ENCODE peak calls at places on chromosomes 1 and 21, in ten cellular contexts. One of them, this sample, is unnamed.

GRCh38 chr1:154524881-154525280 is 22.7 kb upstream of the SHE start:
- DNase-seq in LNCaP clone FGC: no peak
- DNase-seq in neural progenitor cell: no peak
- DNase-seq in germinal center: no peak
- DNase-seq in retinal pigment epithelial cell: no peak
- DNase-seq in HT-29: no peak
- DNase-seq in AG09309: no peak
- DNase-seq in stimulated activated CD4-positive, alpha-beta T cell treated with anti-CD3 and anti-CD28 coated beads, Interleukin-1b, Interleukin-23, amount 100 ng/mL, for 48 hours: no peak
- DNase-seq in activated B cell treated with CpG ODN at 0.5 μM for 24 hours: no peak
- DNase-seq in AG08395: no peak
- DNase-seq in this sample: no peak

GRCh38 chr1:15714438-15715136 is 21.5 kb upstream of the SLC25A34 start:
- DNase-seq in LNCaP clone FGC: no peak
- DNase-seq in neural progenitor cell: no peak
- DNase-seq in germinal center: no peak
- DNase-seq in retinal pigment epithelial cell: no peak
- DNase-seq in HT-29: no peak
- DNase-seq in AG09309: peak
- DNase-seq in stimulated activated CD4-positive, alpha-beta T cell treated with anti-CD3 and anti-CD28 coated beads, Interleukin-1b, Interleukin-23, amount 100 ng/mL, for 48 hours: no peak
- DNase-seq in activated B cell treated with CpG ODN at 0.5 μM for 24 hours: no peak
- DNase-seq in AG08395: peak
- DNase-seq in this sample: no peak

GRCh38 chr1:31445951-31446350 is 32.9 kb downstream of the SERINC2 start:
- DNase-seq in LNCaP clone FGC: no peak
- DNase-seq in neural progenitor cell: no peak
- DNase-seq in germinal center: no peak
- DNase-seq in retinal pigment epithelial cell: no peak
- DNase-seq in HT-29: no peak
- DNase-seq in AG09309: no peak
- DNase-seq in stimulated activated CD4-positive, alpha-beta T cell treated with anti-CD3 and anti-CD28 coated beads, Interleukin-1b, Interleukin-23, amount 100 ng/mL, for 48 hours: no peak
- DNase-seq in activated B cell treated with CpG ODN at 0.5 μM for 24 hours: no peak
- DNase-seq in AG08395: no peak
- DNase-seq in this sample: no peak

GRCh38 chr1:77516106-77516505 is 166.4 kb downstream of the ZZZ3 start:
- DNase-seq in LNCaP clone FGC: no peak
- DNase-seq in neural progenitor cell: no peak
- DNase-seq in germinal center: no peak
- DNase-seq in retinal pigment epithelial cell: no peak
- DNase-seq in HT-29: no peak
- DNase-seq in AG09309: no peak
- DNase-seq in stimulated activated CD4-positive, alpha-beta T cell treated with anti-CD3 and anti-CD28 coated beads, Interleukin-1b, Interleukin-23, amount 100 ng/mL, for 48 hours: no peak
- DNase-seq in activated B cell treated with CpG ODN at 0.5 μM for 24 hours: no peak
- DNase-seq in AG08395: no peak
- DNase-seq in this sample: no peak

GRCh38 chr1:66265796-66266195 is 268.2 kb upstream of the SGIP1 start:
- DNase-seq in LNCaP clone FGC: no peak
- DNase-seq in neural progenitor cell: no peak
- DNase-seq in germinal center: no peak
- DNase-seq in retinal pigment epithelial cell: no peak
- DNase-seq in HT-29: no peak
- DNase-seq in AG09309: no peak
- DNase-seq in stimulated activated CD4-positive, alpha-beta T cell treated with anti-CD3 and anti-CD28 coated beads, Interleukin-1b, Interleukin-23, amount 100 ng/mL, for 48 hours: no peak
- DNase-seq in activated B cell treated with CpG ODN at 0.5 μM for 24 hours: no peak
- DNase-seq in AG08395: peak
- DNase-seq in this sample: no peak

GRCh38 chr1:65189716-65190115 is 41.7 kb downstream of the AK4 start:
- DNase-seq in LNCaP clone FGC: no peak
- DNase-seq in neural progenitor cell: no peak
- DNase-seq in germinal center: no peak
- DNase-seq in retinal pigment epithelial cell: no peak
- DNase-seq in HT-29: no peak
- DNase-seq in AG09309: no peak
- DNase-seq in stimulated activated CD4-positive, alpha-beta T cell treated with anti-CD3 and anti-CD28 coated beads, Interleukin-1b, Interleukin-23, amount 100 ng/mL, for 48 hours: no peak
- DNase-seq in activated B cell treated with CpG ODN at 0.5 μM for 24 hours: no peak
- DNase-seq in AG08395: peak
- DNase-seq in this sample: no peak

GRCh38 chr1:29475256-29475800 is 239.0 kb downstream of the PTPRU start:
- DNase-seq in LNCaP clone FGC: no peak
- DNase-seq in neural progenitor cell: no peak
- DNase-seq in germinal center: no peak
- DNase-seq in retinal pigment epithelial cell: no peak
- DNase-seq in HT-29: no peak
- DNase-seq in AG09309: no peak
- DNase-seq in stimulated activated CD4-positive, alpha-beta T cell treated with anti-CD3 and anti-CD28 coated beads, Interleukin-1b, Interleukin-23, amount 100 ng/mL, for 48 hours: no peak
- DNase-seq in activated B cell treated with CpG ODN at 0.5 μM for 24 hours: no peak
- DNase-seq in AG08395: no peak
- DNase-seq in this sample: no peak

GRCh38 chr1:157562515-157562914 is 10.2 kb upstream of the FCRL5 start:
- DNase-seq in LNCaP clone FGC: no peak
- DNase-seq in neural progenitor cell: no peak
- DNase-seq in germinal center: peak
- DNase-seq in retinal pigment epithelial cell: no peak
- DNase-seq in HT-29: no peak
- DNase-seq in AG09309: no peak
- DNase-seq in stimulated activated CD4-positive, alpha-beta T cell treated with anti-CD3 and anti-CD28 coated beads, Interleukin-1b, Interleukin-23, amount 100 ng/mL, for 48 hours: no peak
- DNase-seq in activated B cell treated with CpG ODN at 0.5 μM for 24 hours: no peak
- DNase-seq in AG08395: no peak
- DNase-seq in this sample: no peak

GRCh38 chr1:166839600-166840308 is 479 bp downstream of the POGK start:
- DNase-seq in LNCaP clone FGC: no peak
- DNase-seq in neural progenitor cell: peak
- DNase-seq in germinal center: peak
- DNase-seq in retinal pigment epithelial cell: no peak
- DNase-seq in HT-29: peak
- DNase-seq in AG09309: no peak
- DNase-seq in stimulated activated CD4-positive, alpha-beta T cell treated with anti-CD3 and anti-CD28 coated beads, Interleukin-1b, Interleukin-23, amount 100 ng/mL, for 48 hours: peak
- DNase-seq in activated B cell treated with CpG ODN at 0.5 μM for 24 hours: peak
- DNase-seq in AG08395: peak
- DNase-seq in this sample: no peak

GRCh38 chr1:187067160-187067559 is 238.4 kb downstream of the PLA2G4A start:
- DNase-seq in LNCaP clone FGC: no peak
- DNase-seq in neural progenitor cell: no peak
- DNase-seq in germinal center: no peak
- DNase-seq in retinal pigment epithelial cell: no peak
- DNase-seq in HT-29: no peak
- DNase-seq in AG09309: no peak
- DNase-seq in stimulated activated CD4-positive, alpha-beta T cell treated with anti-CD3 and anti-CD28 coated beads, Interleukin-1b, Interleukin-23, amount 100 ng/mL, for 48 hours: no peak
- DNase-seq in activated B cell treated with CpG ODN at 0.5 μM for 24 hours: no peak
- DNase-seq in AG08395: no peak
- DNase-seq in this sample: no peak

GRCh38 chr1:180548686-180549326 is 10.0 kb upstream of the OVAAL start:
- DNase-seq in LNCaP clone FGC: no peak
- DNase-seq in neural progenitor cell: peak
- DNase-seq in germinal center: no peak
- DNase-seq in retinal pigment epithelial cell: peak
- DNase-seq in HT-29: no peak
- DNase-seq in AG09309: no peak
- DNase-seq in stimulated activated CD4-positive, alpha-beta T cell treated with anti-CD3 and anti-CD28 coated beads, Interleukin-1b, Interleukin-23, amount 100 ng/mL, for 48 hours: no peak
- DNase-seq in activated B cell treated with CpG ODN at 0.5 μM for 24 hours: no peak
- DNase-seq in AG08395: no peak
- DNase-seq in this sample: no peak

GRCh38 chr1:112011231-112011630 is 21.8 kb upstream of the KCND3 start:
- DNase-seq in LNCaP clone FGC: no peak
- DNase-seq in neural progenitor cell: no peak
- DNase-seq in germinal center: no peak
- DNase-seq in retinal pigment epithelial cell: peak
- DNase-seq in HT-29: no peak
- DNase-seq in AG09309: peak
- DNase-seq in stimulated activated CD4-positive, alpha-beta T cell treated with anti-CD3 and anti-CD28 coated beads, Interleukin-1b, Interleukin-23, amount 100 ng/mL, for 48 hours: no peak
- DNase-seq in activated B cell treated with CpG ODN at 0.5 μM for 24 hours: no peak
- DNase-seq in AG08395: peak
- DNase-seq in this sample: peak

GRCh38 chr1:201885531-201886075 is 3.1 kb upstream of the SHISA4 start:
- DNase-seq in LNCaP clone FGC: no peak
- DNase-seq in neural progenitor cell: no peak
- DNase-seq in germinal center: no peak
- DNase-seq in retinal pigment epithelial cell: no peak
- DNase-seq in HT-29: peak
- DNase-seq in AG09309: no peak
- DNase-seq in stimulated activated CD4-positive, alpha-beta T cell treated with anti-CD3 and anti-CD28 coated beads, Interleukin-1b, Interleukin-23, amount 100 ng/mL, for 48 hours: no peak
- DNase-seq in activated B cell treated with CpG ODN at 0.5 μM for 24 hours: no peak
- DNase-seq in AG08395: peak
- DNase-seq in this sample: no peak

GRCh38 chr1:202858789-202859414 is 30.0 kb downstream of the RABIF start:
- DNase-seq in LNCaP clone FGC: no peak
- DNase-seq in neural progenitor cell: no peak
- DNase-seq in germinal center: no peak
- DNase-seq in retinal pigment epithelial cell: no peak
- DNase-seq in HT-29: no peak
- DNase-seq in AG09309: no peak
- DNase-seq in stimulated activated CD4-positive, alpha-beta T cell treated with anti-CD3 and anti-CD28 coated beads, Interleukin-1b, Interleukin-23, amount 100 ng/mL, for 48 hours: no peak
- DNase-seq in activated B cell treated with CpG ODN at 0.5 μM for 24 hours: no peak
- DNase-seq in AG08395: peak
- DNase-seq in this sample: no peak

GRCh38 chr1:35565742-35566133 is 7.4 kb upstream of the TFAP2E start:
- DNase-seq in LNCaP clone FGC: no peak
- DNase-seq in neural progenitor cell: no peak
- DNase-seq in germinal center: no peak
- DNase-seq in retinal pigment epithelial cell: no peak
- DNase-seq in HT-29: no peak
- DNase-seq in AG09309: no peak
- DNase-seq in stimulated activated CD4-positive, alpha-beta T cell treated with anti-CD3 and anti-CD28 coated beads, Interleukin-1b, Interleukin-23, amount 100 ng/mL, for 48 hours: no peak
- DNase-seq in activated B cell treated with CpG ODN at 0.5 μM for 24 hours: no peak
- DNase-seq in AG08395: no peak
- DNase-seq in this sample: no peak

GRCh38 chr1:228374711-228375577 is 31.7 kb downstream of the TRIM11 start:
- DNase-seq in LNCaP clone FGC: peak
- DNase-seq in neural progenitor cell: no peak
- DNase-seq in germinal center: no peak
- DNase-seq in retinal pigment epithelial cell: no peak
- DNase-seq in HT-29: no peak
- DNase-seq in AG09309: peak
- DNase-seq in stimulated activated CD4-positive, alpha-beta T cell treated with anti-CD3 and anti-CD28 coated beads, Interleukin-1b, Interleukin-23, amount 100 ng/mL, for 48 hours: no peak
- DNase-seq in activated B cell treated with CpG ODN at 0.5 μM for 24 hours: no peak
- DNase-seq in AG08395: peak
- DNase-seq in this sample: no peak

GRCh38 chr1:35884934-35885333 is 1.9 kb downstream of the AGO1 start:
- DNase-seq in LNCaP clone FGC: no peak
- DNase-seq in neural progenitor cell: peak
- DNase-seq in germinal center: no peak
- DNase-seq in retinal pigment epithelial cell: no peak
- DNase-seq in HT-29: no peak
- DNase-seq in AG09309: no peak
- DNase-seq in stimulated activated CD4-positive, alpha-beta T cell treated with anti-CD3 and anti-CD28 coated beads, Interleukin-1b, Interleukin-23, amount 100 ng/mL, for 48 hours: no peak
- DNase-seq in activated B cell treated with CpG ODN at 0.5 μM for 24 hours: no peak
- DNase-seq in AG08395: no peak
- DNase-seq in this sample: no peak

GRCh38 chr1:84301759-84302380 is 362 bp downstream of the SAMD13 start:
- DNase-seq in LNCaP clone FGC: no peak
- DNase-seq in neural progenitor cell: no peak
- DNase-seq in germinal center: no peak
- DNase-seq in retinal pigment epithelial cell: no peak
- DNase-seq in HT-29: peak
- DNase-seq in AG09309: no peak
- DNase-seq in stimulated activated CD4-positive, alpha-beta T cell treated with anti-CD3 and anti-CD28 coated beads, Interleukin-1b, Interleukin-23, amount 100 ng/mL, for 48 hours: no peak
- DNase-seq in activated B cell treated with CpG ODN at 0.5 μM for 24 hours: no peak
- DNase-seq in AG08395: no peak
- DNase-seq in this sample: no peak

GRCh38 chr21:45521241-45521640 is 21.0 kb downstream of the SLC19A1 start:
- DNase-seq in LNCaP clone FGC: no peak
- DNase-seq in neural progenitor cell: no peak
- DNase-seq in germinal center: no peak
- DNase-seq in retinal pigment epithelial cell: no peak
- DNase-seq in HT-29: no peak
- DNase-seq in AG09309: no peak
- DNase-seq in stimulated activated CD4-positive, alpha-beta T cell treated with anti-CD3 and anti-CD28 coated beads, Interleukin-1b, Interleukin-23, amount 100 ng/mL, for 48 hours: no peak
- DNase-seq in activated B cell treated with CpG ODN at 0.5 μM for 24 hours: no peak
- DNase-seq in AG08395: no peak
- DNase-seq in this sample: no peak

GRCh38 chr1:213120386-213120785 is 69.3 kb downstream of the RPS6KC1 start:
- DNase-seq in LNCaP clone FGC: no peak
- DNase-seq in neural progenitor cell: no peak
- DNase-seq in germinal center: no peak
- DNase-seq in retinal pigment epithelial cell: no peak
- DNase-seq in HT-29: no peak
- DNase-seq in AG09309: no peak
- DNase-seq in stimulated activated CD4-positive, alpha-beta T cell treated with anti-CD3 and anti-CD28 coated beads, Interleukin-1b, Interleukin-23, amount 100 ng/mL, for 48 hours: no peak
- DNase-seq in activated B cell treated with CpG ODN at 0.5 μM for 24 hours: no peak
- DNase-seq in AG08395: no peak
- DNase-seq in this sample: no peak

GRCh38 chr1:217525773-217526490 is 105.0 kb downstream of the GPATCH2 start:
- DNase-seq in LNCaP clone FGC: peak
- DNase-seq in neural progenitor cell: no peak
- DNase-seq in germinal center: no peak
- DNase-seq in retinal pigment epithelial cell: no peak
- DNase-seq in HT-29: no peak
- DNase-seq in AG09309: no peak
- DNase-seq in stimulated activated CD4-positive, alpha-beta T cell treated with anti-CD3 and anti-CD28 coated beads, Interleukin-1b, Interleukin-23, amount 100 ng/mL, for 48 hours: no peak
- DNase-seq in activated B cell treated with CpG ODN at 0.5 μM for 24 hours: no peak
- DNase-seq in AG08395: peak
- DNase-seq in this sample: peak

GRCh38 chr1:85283475-85284199 is 7.2 kb upstream of the BCL10 start:
- DNase-seq in LNCaP clone FGC: no peak
- DNase-seq in neural progenitor cell: peak
- DNase-seq in germinal center: no peak
- DNase-seq in retinal pigment epithelial cell: no peak
- DNase-seq in HT-29: peak
- DNase-seq in AG09309: no peak
- DNase-seq in stimulated activated CD4-positive, alpha-beta T cell treated with anti-CD3 and anti-CD28 coated beads, Interleukin-1b, Interleukin-23, amount 100 ng/mL, for 48 hours: no peak
- DNase-seq in activated B cell treated with CpG ODN at 0.5 μM for 24 hours: no peak
- DNase-seq in AG08395: no peak
- DNase-seq in this sample: no peak

GRCh38 chr1:47432071-47433036 is 5.5 kb upstream of the FOXD2 start:
- DNase-seq in LNCaP clone FGC: no peak
- DNase-seq in neural progenitor cell: peak
- DNase-seq in germinal center: peak
- DNase-seq in retinal pigment epithelial cell: no peak
- DNase-seq in HT-29: peak
- DNase-seq in AG09309: no peak
- DNase-seq in stimulated activated CD4-positive, alpha-beta T cell treated with anti-CD3 and anti-CD28 coated beads, Interleukin-1b, Interleukin-23, amount 100 ng/mL, for 48 hours: peak
- DNase-seq in activated B cell treated with CpG ODN at 0.5 μM for 24 hours: no peak
- DNase-seq in AG08395: peak
- DNase-seq in this sample: no peak

GRCh38 chr1:202162418-202163280 is 2.2 kb upstream of the PTPN7 start:
- DNase-seq in LNCaP clone FGC: no peak
- DNase-seq in neural progenitor cell: no peak
- DNase-seq in germinal center: no peak
- DNase-seq in retinal pigment epithelial cell: no peak
- DNase-seq in HT-29: no peak
- DNase-seq in AG09309: no peak
- DNase-seq in stimulated activated CD4-positive, alpha-beta T cell treated with anti-CD3 and anti-CD28 coated beads, Interleukin-1b, Interleukin-23, amount 100 ng/mL, for 48 hours: no peak
- DNase-seq in activated B cell treated with CpG ODN at 0.5 μM for 24 hours: no peak
- DNase-seq in AG08395: no peak
- DNase-seq in this sample: no peak

GRCh38 chr1:32464716-32465540 is at the start of gene ZBTB8B:
- DNase-seq in LNCaP clone FGC: peak
- DNase-seq in neural progenitor cell: peak
- DNase-seq in germinal center: peak
- DNase-seq in retinal pigment epithelial cell: peak
- DNase-seq in HT-29: no peak
- DNase-seq in AG09309: no peak
- DNase-seq in stimulated activated CD4-positive, alpha-beta T cell treated with anti-CD3 and anti-CD28 coated beads, Interleukin-1b, Interleukin-23, amount 100 ng/mL, for 48 hours: peak
- DNase-seq in activated B cell treated with CpG ODN at 0.5 μM for 24 hours: peak
- DNase-seq in AG08395: peak
- DNase-seq in this sample: no peak

GRCh38 chr21:36563301-36563926 is 83.5 kb upstream of the CLDN14 start:
- DNase-seq in LNCaP clone FGC: no peak
- DNase-seq in neural progenitor cell: no peak
- DNase-seq in germinal center: no peak
- DNase-seq in retinal pigment epithelial cell: no peak
- DNase-seq in HT-29: no peak
- DNase-seq in AG09309: no peak
- DNase-seq in stimulated activated CD4-positive, alpha-beta T cell treated with anti-CD3 and anti-CD28 coated beads, Interleukin-1b, Interleukin-23, amount 100 ng/mL, for 48 hours: no peak
- DNase-seq in activated B cell treated with CpG ODN at 0.5 μM for 24 hours: no peak
- DNase-seq in AG08395: peak
- DNase-seq in this sample: no peak

GRCh38 chr1:22815043-22815365 is 104.4 kb downstream of the EPHB2 start:
- DNase-seq in LNCaP clone FGC: no peak
- DNase-seq in neural progenitor cell: no peak
- DNase-seq in germinal center: no peak
- DNase-seq in retinal pigment epithelial cell: no peak
- DNase-seq in HT-29: no peak
- DNase-seq in AG09309: no peak
- DNase-seq in stimulated activated CD4-positive, alpha-beta T cell treated with anti-CD3 and anti-CD28 coated beads, Interleukin-1b, Interleukin-23, amount 100 ng/mL, for 48 hours: no peak
- DNase-seq in activated B cell treated with CpG ODN at 0.5 μM for 24 hours: no peak
- DNase-seq in AG08395: no peak
- DNase-seq in this sample: no peak

GRCh38 chr1:166972193-166972592 is 3.1 kb downstream of the ILDR2 start:
- DNase-seq in LNCaP clone FGC: no peak
- DNase-seq in neural progenitor cell: no peak
- DNase-seq in germinal center: no peak
- DNase-seq in retinal pigment epithelial cell: no peak
- DNase-seq in HT-29: no peak
- DNase-seq in AG09309: no peak
- DNase-seq in stimulated activated CD4-positive, alpha-beta T cell treated with anti-CD3 and anti-CD28 coated beads, Interleukin-1b, Interleukin-23, amount 100 ng/mL, for 48 hours: no peak
- DNase-seq in activated B cell treated with CpG ODN at 0.5 μM for 24 hours: no peak
- DNase-seq in AG08395: no peak
- DNase-seq in this sample: no peak

This sample was measured in HS-5.